ENCODE peak calls at places on chromosome 2, in five cellular contexts. A, Z, F, N and H are unnamed samples.

GRCh38 chr2:86065512-86065911 is 40.2 kb downstream of the POLR1A start:
- DNase-seq in A (no peak), Z (no peak), F (no peak), N (no peak), H (no peak)

GRCh38 chr2:96521219-96521618 is 15.3 kb upstream of the ARID5A start:
- DNase-seq in A (no peak), Z (no peak), F (no peak), N (no peak), H (no peak)

GRCh38 chr2:152449578-152449977 is 114.6 kb downstream of the FMNL2 start:
- DNase-seq in A (no peak), Z (no peak), F (no peak), N (no peak), H (no peak)

GRCh38 chr2:69214898-69215297 is 172.1 kb downstream of the GFPT1 start:
- DNase-seq in A (peak; percentile 77), Z (no peak), F (no peak), N (peak; percentile 62), H (no peak)

GRCh38 chr2:86350751-86351150 is 13.3 kb upstream of the REEP1 start:
- DNase-seq in A (no peak), Z (no peak), F (no peak), N (no peak), H (no peak)

GRCh38 chr2:235215248-235215647 is 263.4 kb downstream of the SH3BP4 start:
- DNase-seq in A (no peak), Z (no peak), F (peak; percentile 54), N (no peak), H (no peak)

GRCh38 chr2:7845332-7845731 is 836.5 kb upstream of the ID2 start:
- DNase-seq in A (peak; percentile 69), Z (no peak), F (peak; percentile 56), N (no peak), H (no peak)

GRCh38 chr2:83990601-83991000 is 468.5 kb downstream of the SUCLG1 start:
- DNase-seq in A (no peak), Z (no peak), F (no peak), N (no peak), H (no peak)

GRCh38 chr2:192741889-192742288 is 547.2 kb upstream of the TMEFF2 start:
- DNase-seq in A (no peak), Z (no peak), F (no peak), N (no peak), H (no peak)

GRCh38 chr2:36464006-36464721 is 108.6 kb downstream of the CRIM1 start:
- DNase-seq in A (peak; percentile 58), Z (no peak), F (no peak), N (no peak), H (no peak)

GRCh38 chr2:223590964-223591363 is 11.2 kb downstream of the SCG2 start:
- DNase-seq in A (peak; percentile 92), Z (no peak), F (no peak), N (no peak), H (no peak)
- H3K27ac ChIP-seq in A (no peak overlapping the region), Z (no peak overlapping the region), F (no peak overlapping the region), N (no peak overlapping the region), H (no peak overlapping the region)

GRCh38 chr2:131039908-131040660 is 53.2 kb downstream of the FAM168B start:
- DNase-seq in A (peak; percentile 35), Z (peak; percentile 48), F (no peak), N (peak; percentile 60), H (no peak)
- H3K36me3 ChIP-seq in A (no peaks in the 10 kb centered on the region), Z (no peaks in the 10 kb centered on the region), F (no peaks in the 10 kb centered on the region), N (no peaks in the 10 kb centered on the region), H (no peaks in the 10 kb centered on the region)

DNA sequence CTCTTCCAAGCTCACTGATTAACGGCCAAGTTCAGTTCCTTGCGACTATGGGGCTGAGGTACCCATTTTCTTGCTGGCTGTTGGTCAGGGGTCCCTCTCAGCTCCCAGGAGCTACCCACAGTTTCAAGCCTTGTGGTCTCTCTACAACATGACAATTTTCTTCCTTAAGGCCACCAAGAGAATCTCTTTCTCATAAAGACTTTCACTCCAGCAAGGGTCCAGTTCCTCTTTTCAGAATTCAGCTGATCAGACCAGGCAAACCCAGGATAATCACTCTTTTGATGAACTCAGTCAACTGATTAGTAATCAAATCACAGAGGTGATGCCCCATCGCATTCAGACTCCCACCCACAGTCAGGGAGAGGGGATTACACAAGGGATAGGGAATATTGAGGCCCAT is 129.7 kb downstream of the IRS1 start:
- DNase-seq in A (no peak), Z (no peak), F (no peak), N (no peak), H (no peak)
- H3K4me1 ChIP-seq in A (peaks cover 6% of the 10 kb centered on the region), Z (peaks cover 7% of the 10 kb centered on the region), F (peaks cover 16% of the 10 kb centered on the region), N (peaks cover 29% of the 10 kb centered on the region), H (no peaks in the 10 kb centered on the region)

GRCh38 chr2:66508358-66509071 is 73.6 kb downstream of the MEIS1 start:
- DNase-seq in A (peak; percentile 49), Z (no peak), F (no peak), N (no peak), H (no peak)
- H3K27ac ChIP-seq in A (peak overlapping the region; percentile 41), Z (peak overlapping the region; percentile 34), F (peak overlapping the region; percentile 16), N (no peak overlapping the region), H (no peak overlapping the region)